ENCODE peak calls at places on chromosomes 4 and X, in seven cellular contexts. T is T-cell; S is central memory CD8-positive, alpha-beta T cell; F is gastrocnemius medialis; V is lower lobe of right lung; N is left lung; Z is lung. M is an unnamed sample.

GRCh38 chr4:88409206-88409605 is 30.6 kb downstream of the HERC6 start:
- ATAC-seq in T (no peak), S (no peak), F (no peak), V (no peak), N (no peak), Z (no peak), M (no peak)

GRCh38 chrX:68072016-68072415 is 361.3 kb downstream of the OPHN1 start:
- ATAC-seq in T (no peak), S (no peak), F (no peak), V (no peak), N (no peak), Z (no peak), M (no peak)

GRCh38 chr4:80082693-80083092 is 9.7 kb upstream of the ANTXR2 start:
- ATAC-seq in T (no peak), S (no peak), F (no peak), V (no peak), N (no peak), Z (no peak), M (no peak)

GRCh38 chrX:2184089-2184488 is 316.7 kb downstream of the DHRSX start:
- ATAC-seq in T (no peak), S (no peak), F (no peak), V (no peak), N (no peak), Z (no peak), M (no peak)

GRCh38 chr4:6705638-6706037 is 4.0 kb downstream of the MRFAP1L1 start:
- ATAC-seq in T (no peak), S (no peak), F (no peak), V (no peak), N (no peak), Z (no peak), M (no peak)

GRCh38 chr4:16026155-16026761 is 57.6 kb downstream of the PROM1 start:
- ATAC-seq in T (no peak), S (no peak), F (no peak), V (peak; percentile 59), N (peak; percentile 75), Z (peak; percentile 72), M (no peak)

GRCh38 chr4:108626056-108626455 is 5.7 kb downstream of the RPL34 start:
- ATAC-seq in T (no peak), S (no peak), F (no peak), V (no peak), N (no peak), Z (no peak), M (no peak)

GRCh38 chrX:53114864-53115549 is 21.1 kb downstream of the KANTR start:
- ATAC-seq in T (no peak), S (no peak), F (no peak), V (no peak), N (no peak), Z (no peak), M (no peak)

GRCh38 chr4:150938873-150939499 is 76.1 kb downstream of the LRBA start:
- ATAC-seq in T (no peak), S (no peak), F (no peak), V (no peak), N (no peak), Z (no peak), M (no peak)

GRCh38 chr4:89253935-89254334 is 53.7 kb downstream of the GPRIN3 start:
- ATAC-seq in T (no peak), S (no peak), F (no peak), V (no peak), N (no peak), Z (no peak), M (no peak)

GRCh38 chr4:113446019-113446418 is 315.5 kb downstream of the CAMK2D start:
- ATAC-seq in T (no peak), S (no peak), F (no peak), V (no peak), N (peak; percentile 32), Z (no peak), M (peak; percentile 96)

GRCh38 chr4:186587416-186588018 is 32.1 kb upstream of the MTNR1A start:
- ATAC-seq in T (no peak), S (no peak), F (no peak), V (peak; percentile 78), N (peak; percentile 87), Z (no peak), M (peak; percentile 61)

GRCh38 chr4:169952236-169953088 is 73.7 kb downstream of the MFAP3L start:
- ATAC-seq in T (no peak), S (no peak), F (no peak), V (peak; percentile 23), N (peak; percentile 36), Z (no peak), M (no peak)

GRCh38 chrX:150574824-150575409 is 6.5 kb downstream of the MTM1 start:
- ATAC-seq in T (peak; percentile 49), S (peak; percentile 51), F (no peak), V (no peak), N (no peak), Z (peak; percentile 31), M (no peak)

GRCh38 chrX:37690123-37690522 is 4.5 kb downstream of the XK start:
- ATAC-seq in T (no peak), S (no peak), F (no peak), V (no peak), N (no peak), Z (no peak), M (no peak)

GRCh38 chr4:113384600-113384999 is 335.1 kb downstream of the ANK2 start:
- ATAC-seq in T (no peak), S (no peak), F (no peak), V (no peak), N (no peak), Z (no peak), M (peak; percentile 84)

GRCh38 chr4:28772796-28773195 is 1912.2 kb downstream of the STIM2 start:
- ATAC-seq in T (no peak), S (no peak), F (no peak), V (no peak), N (no peak), Z (no peak), M (no peak)

GRCh38 chr4:86380176-86380724 is 20.4 kb upstream of the MAPK10 start:
- ATAC-seq in T (no peak), S (no peak), F (no peak), V (peak; percentile 44), N (peak; percentile 81), Z (no peak), M (peak; percentile 32)

M was measured in esophagus mucosa.